ENCODE peak calls at places on chromosomes 2 and 18, in four cellular contexts. O, L, Q and Z are unnamed samples.
A peak's percentile ranks its signal among the peaks of the same experiment; 100 is the strongest.

GRCh38 chr2:121415727-121416126 is 115.0 kb upstream of the RNU4ATAC start:
- DNase-seq in O (no peak), L (no peak), Q (no peak), Z (no peak)

GRCh38 chr18:7259482-7259881 is 28.6 kb downstream of the LRRC30 start:
- DNase-seq in O (no peak), L (no peak), Q (peak; percentile 36), Z (no peak)

GRCh38 chr2:62501059-62501458 is 4.9 kb downstream of the TMEM17 start:
- DNase-seq in O (no peak), L (no peak), Q (no peak), Z (no peak)

GRCh38 chr2:15127876-15128275 is 433.3 kb downstream of the NBAS start:
- DNase-seq in O (no peak), L (no peak), Q (no peak), Z (no peak)

GRCh38 chr18:67600181-67600631 is 83.7 kb upstream of the DSEL start:
- DNase-seq in O (no peak), L (peak; percentile 58), Q (no peak), Z (no peak)

GRCh38 chr18:36372902-36373301 is 75.4 kb downstream of the FHOD3 start:
- DNase-seq in O (no peak), L (peak; percentile 91), Q (no peak), Z (no peak)

GRCh38 chr2:152050915-152051314 is 47.9 kb downstream of the CACNB4 start:
- DNase-seq in O (no peak), L (no peak), Q (no peak), Z (no peak)

GRCh38 chr2:241649414-241649813 is 11.9 kb downstream of the ATG4B start:
- DNase-seq in O (no peak), L (no peak), Q (peak; percentile 54), Z (no peak)

GRCh38 chr2:5921081-5921642 is 229.0 kb downstream of the SOX11 start:
- DNase-seq in O (no peak), L (no peak), Q (no peak), Z (no peak)

GRCh38 chr2:147181351-147182029 is 663.3 kb upstream of the ACVR2A start:
- DNase-seq in O (no peak), L (no peak), Q (no peak), Z (no peak)

GRCh38 chr18:62660741-62661140 is 54.6 kb upstream of the PHLPP1 start:
- DNase-seq in O (no peak), L (no peak), Q (no peak), Z (no peak)